ENCODE peak calls at places on chromosomes 7 and 10, in five cellular contexts. One of them, this sample, is unnamed.

GRCh38 chr7:354597-355470 is 64.9 kb downstream of the FOXL3 start:
- DNase-seq in A673: no peak
- DNase-seq in D721Med: no peak
- DNase-seq in caudate nucleus: no peak
- DNase-seq in RCC 7860: no peak
- DNase-seq in this sample: no peak

GRCh38 chr7:129401228-129401967 is 32.8 kb upstream of the STRIP2 start:
- DNase-seq in A673: peak; percentile 65
- DNase-seq in D721Med: no peak
- DNase-seq in caudate nucleus: no peak
- DNase-seq in RCC 7860: peak; percentile 59
- DNase-seq in this sample: no peak

GRCh38 chr10:54559498-54559897 is 241.5 kb downstream of the PCDH15 start:
- DNase-seq in A673: no peak
- DNase-seq in D721Med: no peak
- DNase-seq in caudate nucleus: no peak
- DNase-seq in RCC 7860: no peak
- DNase-seq in this sample: no peak

GRCh38 chr10:60943372-60944158 is 420 bp downstream of the RHOBTB1 start:
- DNase-seq in A673: peak; percentile 69
- DNase-seq in D721Med: no peak
- DNase-seq in caudate nucleus: peak; percentile 70
- DNase-seq in RCC 7860: peak; percentile 48
- DNase-seq in this sample: no peak

GRCh38 chr7:26930201-26930600 is 65.8 kb upstream of the SKAP2 start:
- DNase-seq in A673: no peak
- DNase-seq in D721Med: no peak
- DNase-seq in caudate nucleus: no peak
- DNase-seq in RCC 7860: no peak
- DNase-seq in this sample: no peak

GRCh38 chr10:4108693-4109092 is 323.7 kb upstream of the KLF6 start:
- DNase-seq in A673: no peak
- DNase-seq in D721Med: no peak
- DNase-seq in caudate nucleus: no peak
- DNase-seq in RCC 7860: no peak
- DNase-seq in this sample: no peak

GRCh38 chr10:80168679-80169380 is 36.3 kb downstream of the PLAC9 start:
- DNase-seq in A673: no peak
- DNase-seq in D721Med: no peak
- DNase-seq in caudate nucleus: no peak
- DNase-seq in RCC 7860: no peak
- DNase-seq in this sample: no peak

GRCh38 chr7:148697256-148697841 is 1.4 kb upstream of the CUL1 start:
- DNase-seq in A673: peak; percentile 56
- DNase-seq in D721Med: no peak
- DNase-seq in caudate nucleus: no peak
- DNase-seq in RCC 7860: no peak
- DNase-seq in this sample: peak; percentile 12

GRCh38 chr7:41870505-41871138 is 167.7 kb upstream of the INHBA start:
- DNase-seq in A673: no peak
- DNase-seq in D721Med: no peak
- DNase-seq in caudate nucleus: no peak
- DNase-seq in RCC 7860: peak; percentile 30
- DNase-seq in this sample: no peak

GRCh38 chr7:155869784-155870076 is 57.5 kb upstream of the SHH start:
- DNase-seq in A673: no peak
- DNase-seq in D721Med: no peak
- DNase-seq in caudate nucleus: no peak
- DNase-seq in RCC 7860: no peak
- DNase-seq in this sample: no peak

GRCh38 chr7:139727151-139727705 is 50.6 kb downstream of the HIPK2 start:
- DNase-seq in A673: no peak
- DNase-seq in D721Med: no peak
- DNase-seq in caudate nucleus: no peak
- DNase-seq in RCC 7860: no peak
- DNase-seq in this sample: no peak

GRCh38 chr10:125707852-125708468 is 11.5 kb upstream of the EDRF1 start:
- DNase-seq in A673: no peak
- DNase-seq in D721Med: no peak
- DNase-seq in caudate nucleus: no peak
- DNase-seq in RCC 7860: peak; percentile 60
- DNase-seq in this sample: no peak

GRCh38 chr7:25835191-25835590 is 316.8 kb upstream of the NFE2L3 start:
- DNase-seq in A673: no peak
- DNase-seq in D721Med: no peak
- DNase-seq in caudate nucleus: no peak
- DNase-seq in RCC 7860: peak; percentile 85
- DNase-seq in this sample: no peak

GRCh38 chr10:34994565-34995142 is 95.5 kb downstream of the CUL2 start:
- DNase-seq in A673: peak; percentile 77
- DNase-seq in D721Med: peak; percentile 57
- DNase-seq in caudate nucleus: no peak
- DNase-seq in RCC 7860: peak; percentile 88
- DNase-seq in this sample: peak; percentile 9

GRCh38 chr7:141550694-141551079 is 523 bp upstream of the AGK start:
- DNase-seq in A673: no peak
- DNase-seq in D721Med: no peak
- DNase-seq in caudate nucleus: peak; percentile 21
- DNase-seq in RCC 7860: no peak
- DNase-seq in this sample: no peak

GRCh38 chr7:157509226-157509625 is 172.4 kb downstream of the DNAJB6 start:
- DNase-seq in A673: no peak
- DNase-seq in D721Med: no peak
- DNase-seq in caudate nucleus: no peak
- DNase-seq in RCC 7860: no peak
- DNase-seq in this sample: no peak

GRCh38 chr10:44577533-44577932 is 192.6 kb upstream of the CXCL12 start:
- DNase-seq in A673: no peak
- DNase-seq in D721Med: no peak
- DNase-seq in caudate nucleus: no peak
- DNase-seq in RCC 7860: no peak
- DNase-seq in this sample: no peak

GRCh38 chr10:117112220-117112619 is 25.9 kb downstream of the VAX1 start:
- DNase-seq in A673: peak; percentile 65
- DNase-seq in D721Med: no peak
- DNase-seq in caudate nucleus: no peak
- DNase-seq in RCC 7860: no peak
- DNase-seq in this sample: no peak

GRCh38 chr7:128913856-128914565 is 3.5 kb upstream of the KCP start:
- DNase-seq in A673: no peak
- DNase-seq in D721Med: no peak
- DNase-seq in caudate nucleus: no peak
- DNase-seq in RCC 7860: no peak
- DNase-seq in this sample: no peak

GRCh38 chr10:75111367-75111905 is at the start of gene SAMD8:
- DNase-seq in A673: peak; percentile 98
- DNase-seq in D721Med: no peak
- DNase-seq in caudate nucleus: peak; percentile 87
- DNase-seq in RCC 7860: peak; percentile 89
- DNase-seq in this sample: peak; percentile 95

GRCh38 chr10:85510682-85511081 is 855.9 kb downstream of the GRID1 start:
- DNase-seq in A673: no peak
- DNase-seq in D721Med: no peak
- DNase-seq in caudate nucleus: no peak
- DNase-seq in RCC 7860: no peak
- DNase-seq in this sample: no peak

GRCh38 chr10:79260803-79261740 is 86.2 kb upstream of the PPIF start:
- DNase-seq in A673: no peak
- DNase-seq in D721Med: peak; percentile 57
- DNase-seq in caudate nucleus: no peak
- DNase-seq in RCC 7860: no peak
- DNase-seq in this sample: no peak

GRCh38 chr10:546971-547590 is 142.4 kb downstream of the DIP2C start:
- DNase-seq in A673: peak; percentile 52
- DNase-seq in D721Med: no peak
- DNase-seq in caudate nucleus: no peak
- DNase-seq in RCC 7860: no peak
- DNase-seq in this sample: no peak

GRCh38 chr10:70132098-70133029 is at the start of gene AIFM2:
- DNase-seq in A673: no peak
- DNase-seq in D721Med: no peak
- DNase-seq in caudate nucleus: no peak
- DNase-seq in RCC 7860: peak; percentile 63
- DNase-seq in this sample: no peak

GRCh38 chr7:114375914-114376313 is 38.7 kb upstream of the FOXP2 start:
- DNase-seq in A673: no peak
- DNase-seq in D721Med: no peak
- DNase-seq in caudate nucleus: no peak
- DNase-seq in RCC 7860: peak; percentile 37
- DNase-seq in this sample: no peak

GRCh38 chr10:28838908-28839307 is 161.6 kb downstream of the BAMBI start:
- DNase-seq in A673: no peak
- DNase-seq in D721Med: no peak
- DNase-seq in caudate nucleus: no peak
- DNase-seq in RCC 7860: peak; percentile 54
- DNase-seq in this sample: no peak

GRCh38 chr10:113335603-113336002 is 217.2 kb upstream of the HABP2 start:
- DNase-seq in A673: no peak
- DNase-seq in D721Med: no peak
- DNase-seq in caudate nucleus: no peak
- DNase-seq in RCC 7860: no peak
- DNase-seq in this sample: no peak